ENCODE peak calls at places on chromosome 10, in four cellular contexts. F is DND-41, E is colonic mucosa, B is fibroblast of lung. W is an unnamed sample.

GRCh38 chr10:114306116-114306973 is 67.3 kb downstream of the VWA2 start:
- DNase-seq in E (no peak), F (no peak), B (peak), W (no peak)

GRCh38 chr10:120651000-120651399 is 194.0 kb downstream of the PLPP4 start:
- DNase-seq in E (no peak), B (no peak), F (no peak), W (no peak)

GRCh38 chr10:131961777-131962450 is 19.8 kb downstream of the BNIP3 start:
- DNase-seq in B (no peak), E (no peak), F (no peak), W (no peak)

GRCh38 chr10:71043858-71044257 is 155.5 kb upstream of the PCBD1 start:
- DNase-seq in F (no peak), E (no peak), B (no peak), W (no peak)

GRCh38 chr10:123213192-123213591 is 59.0 kb downstream of the BUB3 start:
- DNase-seq in F (no peak), E (no peak), B (no peak), W (no peak)

GRCh38 chr10:63720072-63720537 is 198.9 kb downstream of the REEP3 start:
- DNase-seq in F (peak), E (peak), B (peak), W (peak)

GRCh38 chr10:130137077-130137448 is 872 bp downstream of the GLRX3 start:
- DNase-seq in B (peak), F (no peak), E (no peak), W (no peak)

GRCh38 chr10:71234970-71235681 is 22.8 kb downstream of the UNC5B start:
- DNase-seq in B (peak), E (no peak), F (no peak), W (no peak)

GRCh38 chr10:104546756-104547155 is 94.3 kb upstream of the SORCS3 start:
- DNase-seq in B (no peak), F (no peak), E (no peak), W (no peak)

GRCh38 chr10:61754553-61755540 is 92.1 kb downstream of the CABCOCO1 start:
- DNase-seq in B (no peak), E (no peak), F (no peak), W (peak)

GRCh38 chr10:83373659-83374058 is 765.6 kb upstream of the GHITM start:
- DNase-seq in E (no peak), F (peak), B (no peak), W (peak)

GRCh38 chr10:127462643-127463295 is 86.3 kb upstream of the NPS start:
- DNase-seq in F (no peak), B (no peak), E (peak), W (no peak)

GRCh38 chr10:7354330-7355047 is 56.3 kb downstream of the SFMBT2 start:
- DNase-seq in F (no peak), B (peak), E (no peak), W (no peak)

GRCh38 chr10:14008648-14009072 is 322.1 kb downstream of the FRMD4A start:
- DNase-seq in E (no peak), B (peak), F (no peak), W (no peak)

GRCh38 chr10:14010827-14011574 is 319.7 kb downstream of the FRMD4A start:
- DNase-seq in E (no peak), F (no peak), B (no peak), W (no peak)

GRCh38 chr10:14010083-14010551 is 320.6 kb downstream of the FRMD4A start:
- DNase-seq in B (peak), F (no peak), E (no peak), W (no peak)

GRCh38 chr10:14014423-14014822 is 316.3 kb downstream of the FRMD4A start:
- DNase-seq in E (no peak), F (no peak), B (peak), W (no peak)

DNA sequence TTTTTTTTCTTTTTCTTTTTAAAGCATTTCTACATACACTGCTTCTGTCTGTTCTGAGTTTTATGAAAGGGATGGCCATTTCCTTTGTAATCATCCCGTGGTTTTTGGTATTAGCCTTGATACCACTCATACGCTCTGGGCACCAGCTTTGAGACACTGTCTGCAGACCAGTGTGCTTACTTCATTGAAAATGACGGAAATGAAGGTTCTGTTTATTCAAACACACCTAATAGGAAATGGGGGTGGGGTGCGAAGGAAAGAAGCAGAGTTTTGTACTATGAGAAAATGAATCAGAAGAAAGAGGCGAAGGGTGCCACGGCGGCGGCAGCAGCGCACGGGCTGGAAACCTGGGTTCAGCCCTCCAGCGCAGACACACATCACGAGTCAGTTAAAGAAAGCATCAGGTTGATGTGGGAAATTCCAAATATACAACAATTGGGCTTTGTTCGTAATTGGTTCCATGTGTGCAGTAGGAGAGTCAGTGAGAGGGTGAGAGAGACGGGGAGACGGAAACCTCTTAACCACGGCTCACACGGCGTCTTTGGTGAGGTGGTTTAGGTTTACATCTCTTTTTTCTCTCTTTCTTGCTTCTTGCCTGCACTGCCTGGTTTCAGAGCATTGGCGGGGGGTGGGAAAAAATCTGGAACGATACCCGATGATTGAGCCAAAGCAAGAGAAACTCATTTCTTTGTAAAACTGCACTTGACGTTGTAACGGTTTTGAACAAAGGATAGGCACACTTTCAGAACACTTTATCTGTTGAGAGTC is 321.2 kb downstream of the FRMD4A start:
- DNase-seq in E (no peak), B (peak), F (peak), W (peak)
- H3K4me3 ChIP-seq in E (peak), B (peak), F (no peak), W (no peak)

GRCh38 chr10:117553171-117553814 is 10.7 kb downstream of the EMX2 start:
- DNase-seq in E (no peak), B (no peak), F (no peak), W (no peak)
- H3K4me3 ChIP-seq in E (no peak), B (no peak), F (no peak), W (no peak)

GRCh38 chr10:77707570-77707969 is 70.0 kb upstream of the KCNMA1 start:
- DNase-seq in F (no peak), E (no peak), B (no peak), W (no peak)

GRCh38 chr10:77711683-77712049 is 74.1 kb upstream of the KCNMA1 start:
- DNase-seq in B (no peak), F (no peak), E (no peak), W (no peak)

GRCh38 chr10:77710759-77711682 is 73.4 kb upstream of the KCNMA1 start:
- DNase-seq in B (peak), E (peak), F (peak), W (peak)

GRCh38 chr10:77712207-77712606 is 74.6 kb upstream of the KCNMA1 start:
- DNase-seq in F (no peak), E (no peak), B (no peak), W (no peak)

GRCh38 chr10:77710081-77710551 is 72.5 kb upstream of the KCNMA1 start:
- DNase-seq in E (no peak), B (no peak), F (no peak), W (no peak)
- H3K4me3 ChIP-seq in E (no peak), B (no peak), F (no peak), W (no peak)

GRCh38 chr10:28906011-28906411 is 228.7 kb downstream of the BAMBI start:
- DNase-seq in B (no peak), E (no peak), F (no peak), W (peak)
- H3K4me3 ChIP-seq in B (no peak), E (no peak), F (no peak), W (no peak)

GRCh38 chr10:73873843-73874215 is 526 bp downstream of the CAMK2G start:
- DNase-seq in F (peak), B (no peak), E (no peak), W (no peak)

GRCh38 chr10:73873163-73873842 is 1.1 kb downstream of the CAMK2G start:
- DNase-seq in E (no peak), F (no peak), B (no peak), W (no peak)

GRCh38 chr10:73871915-73872710 is 2.2 kb downstream of the CAMK2G start:
- DNase-seq in E (peak), B (no peak), F (no peak), W (no peak)

GRCh38 chr10:73868655-73869195 is 5.6 kb downstream of the CAMK2G start:
- DNase-seq in B (no peak), F (no peak), E (no peak), W (no peak)

DNA sequence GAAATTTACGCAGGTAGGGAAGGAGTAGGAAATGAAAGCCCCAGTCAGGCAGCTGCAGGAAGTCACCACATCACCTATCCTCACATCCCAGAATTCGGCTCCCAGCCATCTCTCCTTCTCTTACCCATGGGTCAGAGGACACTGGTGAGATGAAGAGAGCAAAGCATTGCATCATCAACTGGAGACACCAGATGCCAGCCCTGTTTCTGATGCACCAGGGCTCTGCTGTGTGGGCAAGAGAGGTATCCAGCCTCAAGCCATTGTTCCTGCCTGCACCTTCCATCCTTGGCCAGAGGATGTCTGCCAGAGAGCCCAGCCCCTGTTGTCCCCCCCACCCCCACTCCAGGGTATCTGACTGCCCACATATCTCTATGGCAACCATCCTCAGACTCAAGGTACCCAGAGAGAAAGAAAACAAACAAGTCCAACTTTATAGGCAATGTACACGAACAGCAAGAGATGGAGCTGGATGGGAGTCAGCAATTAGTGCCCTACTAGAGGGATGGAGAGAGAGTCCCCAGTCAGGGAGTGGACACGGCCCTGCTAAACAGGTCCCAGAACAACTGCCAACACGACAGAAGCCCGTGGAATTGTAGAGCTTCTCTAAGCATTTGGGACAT is 3.0 kb downstream of the CAMK2G start:
- DNase-seq in E (no peak), B (no peak), F (no peak), W (no peak)
- H3K4me3 ChIP-seq in E (no peak), B (no peak), F (no peak), W (no peak)

DNA sequence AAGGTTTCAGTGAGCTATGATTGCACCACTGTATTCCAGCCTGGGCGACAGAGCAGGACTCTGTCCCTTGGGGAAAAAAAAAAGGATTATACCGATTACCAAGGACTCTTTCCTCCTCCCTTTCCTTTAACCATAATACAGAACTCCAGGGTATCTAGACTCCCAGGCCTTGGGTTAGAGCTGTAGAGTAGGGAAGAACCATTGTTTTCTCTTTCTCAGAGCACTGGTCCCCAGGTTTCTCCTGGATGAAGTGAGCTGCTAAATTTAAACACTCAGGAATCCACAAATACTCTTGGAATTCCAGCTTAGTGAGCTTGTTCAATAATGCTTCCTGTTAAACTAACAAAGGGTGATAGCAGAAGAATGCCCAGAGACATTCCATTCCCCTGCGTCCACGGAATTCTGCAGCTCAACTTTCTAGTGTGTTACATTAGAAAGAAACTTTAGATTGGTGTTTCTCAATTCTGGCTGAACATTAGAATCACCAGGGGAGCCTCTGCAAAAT is 14.6 kb upstream of the RPEL1 start:
- DNase-seq in B (peak), E (no peak), F (no peak), W (no peak)
- H3K4me3 ChIP-seq in B (no peak), E (no peak), F (no peak), W (no peak)